ENCODE peak calls at places on chromosomes 11 and 22, in eight cellular contexts. One of them, this sample, is unnamed.

GRCh38 chr22:44304354-44304753 is 8.4 kb downstream of the SHISAL1 start:
- DNase-seq in HepG2: no peak
- DNase-seq in stomach: no peak
- DNase-seq in A549: no peak
- DNase-seq in H1: no peak
- DNase-seq in tibial nerve: no peak
- DNase-seq in SK-N-SH: no peak
- DNase-seq in upper lobe of left lung: no peak
- DNase-seq in this sample: no peak

GRCh38 chr11:12019337-12019736 is 10.9 kb upstream of the DKK3 start:
- DNase-seq in tibial nerve: no peak
- DNase-seq in stomach: peak; percentile 46
- DNase-seq in H1: no peak
- DNase-seq in A549: no peak
- DNase-seq in upper lobe of left lung: no peak
- DNase-seq in SK-N-SH: no peak
- DNase-seq in HepG2: peak; percentile 62
- DNase-seq in this sample: peak; percentile 26

GRCh38 chr11:13209379-13209778 is 68.2 kb upstream of the BMAL1 start:
- DNase-seq in stomach: no peak
- DNase-seq in tibial nerve: no peak
- DNase-seq in HepG2: no peak
- DNase-seq in A549: no peak
- DNase-seq in upper lobe of left lung: no peak
- DNase-seq in SK-N-SH: no peak
- DNase-seq in H1: no peak
- DNase-seq in this sample: no peak

GRCh38 chr11:126861796-126862195 is 138.8 kb downstream of the KIRREL3 start:
- DNase-seq in upper lobe of left lung: no peak
- DNase-seq in stomach: no peak
- DNase-seq in tibial nerve: no peak
- DNase-seq in A549: no peak
- DNase-seq in HepG2: no peak
- DNase-seq in SK-N-SH: no peak
- DNase-seq in H1: no peak
- DNase-seq in this sample: no peak

GRCh38 chr11:2699185-2699530 is 636 bp downstream of the KCNQ1OT1 start:
- DNase-seq in H1: no peak
- DNase-seq in SK-N-SH: peak; percentile 57
- DNase-seq in HepG2: no peak
- DNase-seq in tibial nerve: peak; percentile 15
- DNase-seq in stomach: no peak
- DNase-seq in A549: peak; percentile 12
- DNase-seq in upper lobe of left lung: peak; percentile 86
- DNase-seq in this sample: peak; percentile 30

GRCh38 chr11:123302751-123303195 is 107.7 kb upstream of the CLMP start:
- DNase-seq in SK-N-SH: no peak
- DNase-seq in HepG2: no peak
- DNase-seq in H1: no peak
- DNase-seq in A549: peak; percentile 14
- DNase-seq in stomach: no peak
- DNase-seq in upper lobe of left lung: no peak
- DNase-seq in tibial nerve: no peak
- DNase-seq in this sample: no peak

GRCh38 chr11:118046051-118046963 is 30.6 kb upstream of the TMPRSS4 start:
- DNase-seq in A549: no peak
- DNase-seq in HepG2: no peak
- DNase-seq in tibial nerve: no peak
- DNase-seq in H1: no peak
- DNase-seq in stomach: no peak
- DNase-seq in upper lobe of left lung: no peak
- DNase-seq in SK-N-SH: no peak
- DNase-seq in this sample: no peak

GRCh38 chr11:72716788-72717435 is 35.3 kb downstream of the ARAP1 start:
- DNase-seq in tibial nerve: no peak
- DNase-seq in upper lobe of left lung: no peak
- DNase-seq in stomach: no peak
- DNase-seq in A549: no peak
- DNase-seq in HepG2: no peak
- DNase-seq in SK-N-SH: no peak
- DNase-seq in H1: no peak
- DNase-seq in this sample: no peak

GRCh38 chr22:37175414-37176144 is 12.5 kb downstream of the C1QTNF6 start:
- DNase-seq in HepG2: no peak
- DNase-seq in tibial nerve: no peak
- DNase-seq in A549: no peak
- DNase-seq in SK-N-SH: peak; percentile 8
- DNase-seq in upper lobe of left lung: no peak
- DNase-seq in H1: no peak
- DNase-seq in stomach: no peak
- DNase-seq in this sample: no peak

GRCh38 chr22:37177221-37177620 is 10.8 kb downstream of the C1QTNF6 start:
- DNase-seq in SK-N-SH: no peak
- DNase-seq in HepG2: no peak
- DNase-seq in A549: no peak
- DNase-seq in tibial nerve: no peak
- DNase-seq in stomach: no peak
- DNase-seq in H1: no peak
- DNase-seq in upper lobe of left lung: no peak
- DNase-seq in this sample: no peak

GRCh38 chr22:37177755-37178154 is 10.3 kb downstream of the C1QTNF6 start:
- DNase-seq in HepG2: no peak
- DNase-seq in A549: no peak
- DNase-seq in tibial nerve: no peak
- DNase-seq in SK-N-SH: no peak
- DNase-seq in stomach: no peak
- DNase-seq in upper lobe of left lung: no peak
- DNase-seq in H1: no peak
- DNase-seq in this sample: no peak

GRCh38 chr22:37174964-37175363 is 13.1 kb downstream of the C1QTNF6 start:
- DNase-seq in A549: no peak
- DNase-seq in tibial nerve: no peak
- DNase-seq in stomach: no peak
- DNase-seq in H1: no peak
- DNase-seq in HepG2: no peak
- DNase-seq in SK-N-SH: peak; percentile 27
- DNase-seq in upper lobe of left lung: no peak
- DNase-seq in this sample: no peak

DNA sequence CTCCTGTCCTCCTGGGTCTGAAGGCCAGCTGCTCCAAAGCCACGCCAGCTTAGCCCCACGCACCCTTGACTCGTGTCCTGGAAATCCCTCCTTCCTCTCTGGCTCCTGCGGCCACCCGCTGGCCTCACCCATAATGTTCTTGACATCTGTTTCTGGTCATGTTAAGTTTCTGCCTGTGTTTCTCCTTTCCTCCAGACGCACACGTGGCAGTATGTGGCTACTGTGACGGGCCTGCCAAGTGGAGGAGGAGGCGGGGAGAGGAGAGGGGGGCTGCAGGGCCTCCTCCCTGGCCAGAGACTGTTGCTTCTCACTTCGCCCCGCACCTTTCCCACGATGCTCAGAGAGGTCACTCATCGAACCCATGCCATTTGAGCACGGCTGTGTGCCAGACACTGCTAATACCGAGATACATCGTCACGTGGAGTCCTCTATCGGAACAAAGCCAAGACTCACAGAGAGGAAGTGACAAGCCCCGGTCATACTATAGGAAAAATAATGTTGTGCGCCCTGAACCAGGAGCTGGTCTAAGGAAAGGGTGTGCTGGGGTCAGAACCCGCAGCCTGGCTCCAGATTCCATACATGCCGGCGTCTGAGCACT is 11.5 kb downstream of the C1QTNF6 start:
- DNase-seq in stomach: peak; percentile 62
- DNase-seq in HepG2: no peak
- DNase-seq in tibial nerve: peak; percentile 49
- DNase-seq in SK-N-SH: peak; percentile 79
- DNase-seq in H1: no peak
- DNase-seq in upper lobe of left lung: no peak
- DNase-seq in A549: no peak
- DNase-seq in this sample: peak; percentile 70
- TF ChIP-seq CTCF in stomach: no peak
- TF ChIP-seq CTCF in HepG2: no peak
- TF ChIP-seq CTCF in tibial nerve: no peak
- TF ChIP-seq CTCF in SK-N-SH: no peak
- TF ChIP-seq CTCF in H1: no peak
- TF ChIP-seq CTCF in upper lobe of left lung: no peak
- TF ChIP-seq CTCF in A549: no peak
- TF ChIP-seq CTCF in this sample: no peak

GRCh38 chr11:133065847-133066485 is 466.3 kb downstream of the OPCML start:
- DNase-seq in H1: no peak
- DNase-seq in upper lobe of left lung: peak; percentile 58
- DNase-seq in HepG2: no peak
- DNase-seq in tibial nerve: no peak
- DNase-seq in stomach: no peak
- DNase-seq in A549: no peak
- DNase-seq in SK-N-SH: no peak
- DNase-seq in this sample: no peak

GRCh38 chr11:133070790-133071189 is 461.5 kb downstream of the OPCML start:
- DNase-seq in HepG2: no peak
- DNase-seq in upper lobe of left lung: no peak
- DNase-seq in H1: no peak
- DNase-seq in tibial nerve: no peak
- DNase-seq in stomach: no peak
- DNase-seq in SK-N-SH: no peak
- DNase-seq in A549: no peak
- DNase-seq in this sample: no peak

GRCh38 chr11:133064152-133064877 is 468.0 kb downstream of the OPCML start:
- DNase-seq in upper lobe of left lung: peak; percentile 90
- DNase-seq in HepG2: peak; percentile 16
- DNase-seq in SK-N-SH: peak; percentile 91
- DNase-seq in A549: no peak
- DNase-seq in tibial nerve: peak; percentile 20
- DNase-seq in H1: peak; percentile 88
- DNase-seq in stomach: peak; percentile 66
- DNase-seq in this sample: peak; percentile 24

GRCh38 chr11:133070053-133070713 is 462.1 kb downstream of the OPCML start:
- DNase-seq in tibial nerve: no peak
- DNase-seq in SK-N-SH: no peak
- DNase-seq in upper lobe of left lung: no peak
- DNase-seq in A549: no peak
- DNase-seq in H1: no peak
- DNase-seq in HepG2: no peak
- DNase-seq in stomach: no peak
- DNase-seq in this sample: no peak

GRCh38 chr11:133064961-133065360 is 467.3 kb downstream of the OPCML start:
- DNase-seq in H1: no peak
- DNase-seq in tibial nerve: no peak
- DNase-seq in A549: no peak
- DNase-seq in stomach: no peak
- DNase-seq in SK-N-SH: no peak
- DNase-seq in upper lobe of left lung: no peak
- DNase-seq in HepG2: no peak
- DNase-seq in this sample: no peak
- TF ChIP-seq EP300 in H1: no peak
- TF ChIP-seq EP300 in tibial nerve: no peak
- TF ChIP-seq EP300 in A549: no peak
- TF ChIP-seq EP300 in stomach: no peak
- TF ChIP-seq EP300 in SK-N-SH: no peak
- TF ChIP-seq EP300 in upper lobe of left lung: no peak
- TF ChIP-seq EP300 in HepG2: no peak
- TF ChIP-seq EP300 in this sample: no peak

GRCh38 chr22:24324137-24324536 is 53.5 kb downstream of the SPECC1L start:
- DNase-seq in HepG2: no peak
- DNase-seq in A549: no peak
- DNase-seq in tibial nerve: no peak
- DNase-seq in SK-N-SH: no peak
- DNase-seq in H1: no peak
- DNase-seq in stomach: no peak
- DNase-seq in upper lobe of left lung: no peak
- DNase-seq in this sample: no peak

GRCh38 chr22:24323695-24324094 is 53.1 kb downstream of the SPECC1L start:
- DNase-seq in upper lobe of left lung: no peak
- DNase-seq in SK-N-SH: no peak
- DNase-seq in stomach: no peak
- DNase-seq in tibial nerve: no peak
- DNase-seq in HepG2: no peak
- DNase-seq in H1: no peak
- DNase-seq in A549: no peak
- DNase-seq in this sample: no peak

GRCh38 chr22:24322522-24322921 is 51.9 kb downstream of the SPECC1L start:
- DNase-seq in upper lobe of left lung: no peak
- DNase-seq in A549: no peak
- DNase-seq in stomach: no peak
- DNase-seq in tibial nerve: no peak
- DNase-seq in HepG2: no peak
- DNase-seq in SK-N-SH: peak; percentile 80
- DNase-seq in H1: no peak
- DNase-seq in this sample: no peak

GRCh38 chr22:24323233-24323632 is 52.6 kb downstream of the SPECC1L start:
- DNase-seq in stomach: no peak
- DNase-seq in SK-N-SH: peak; percentile 67
- DNase-seq in HepG2: no peak
- DNase-seq in tibial nerve: no peak
- DNase-seq in H1: no peak
- DNase-seq in A549: no peak
- DNase-seq in upper lobe of left lung: no peak
- DNase-seq in this sample: no peak

GRCh38 chr22:24321999-24322398 is 51.4 kb downstream of the SPECC1L start:
- DNase-seq in upper lobe of left lung: no peak
- DNase-seq in stomach: no peak
- DNase-seq in SK-N-SH: peak; percentile 71
- DNase-seq in tibial nerve: no peak
- DNase-seq in A549: no peak
- DNase-seq in HepG2: no peak
- DNase-seq in H1: no peak
- DNase-seq in this sample: no peak
- TF ChIP-seq CTCF in upper lobe of left lung: no peak
- TF ChIP-seq CTCF in stomach: no peak
- TF ChIP-seq CTCF in SK-N-SH: no peak
- TF ChIP-seq CTCF in tibial nerve: no peak
- TF ChIP-seq CTCF in A549: no peak
- TF ChIP-seq CTCF in HepG2: no peak
- TF ChIP-seq CTCF in H1: no peak
- TF ChIP-seq CTCF in this sample: no peak

DNA sequence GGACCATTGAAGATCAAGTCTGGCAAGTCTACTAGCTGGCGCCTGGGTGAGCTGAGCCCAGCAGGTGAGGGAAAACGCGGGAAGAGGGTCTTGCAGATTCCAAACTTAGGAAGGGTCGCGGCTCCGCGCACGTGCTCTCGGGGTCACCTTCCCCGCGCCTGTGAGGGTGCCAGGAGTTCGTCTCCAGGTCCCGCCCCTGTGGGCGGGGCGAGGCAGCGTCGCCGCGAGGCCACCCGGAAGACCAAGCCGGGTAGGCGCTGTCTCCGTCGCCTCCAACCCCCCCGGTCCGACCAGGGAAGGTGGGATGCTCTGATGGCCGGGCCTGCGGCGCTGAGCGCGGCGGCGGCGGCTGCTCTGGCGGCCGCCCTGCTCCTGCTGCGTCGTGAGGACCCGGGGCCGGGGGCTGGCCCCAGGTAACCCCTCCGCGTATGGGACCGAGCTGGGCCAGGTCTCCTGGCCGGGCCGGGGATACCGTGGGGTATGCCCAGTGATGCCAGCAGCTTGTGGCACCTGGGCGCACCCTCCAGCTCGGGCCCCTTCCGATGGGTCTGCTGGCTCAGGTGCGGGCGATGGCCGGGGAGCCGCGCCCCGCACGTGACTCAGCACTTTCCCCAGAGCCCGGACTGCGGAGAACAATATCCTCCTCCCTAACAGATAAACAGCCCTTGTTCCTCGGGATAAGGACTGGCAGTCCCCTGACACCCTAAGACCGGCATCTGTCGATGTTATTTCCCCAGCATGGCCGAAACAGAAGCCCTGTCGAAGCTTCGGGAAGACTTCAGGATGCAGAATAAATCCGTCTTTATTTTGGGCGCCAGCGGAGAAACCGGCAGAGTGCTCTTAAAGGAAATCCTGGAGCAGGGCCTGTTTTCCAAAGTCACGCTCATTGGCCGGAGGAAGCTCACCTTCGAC is at the start of gene HTATIP2:
- DNase-seq in tibial nerve: no peak
- DNase-seq in SK-N-SH: no peak
- DNase-seq in HepG2: no peak
- DNase-seq in A549: peak; percentile 68
- DNase-seq in H1: peak; percentile 70
- DNase-seq in stomach: peak; percentile 73
- DNase-seq in upper lobe of left lung: peak; percentile 95
- DNase-seq in this sample: peak; percentile 69
- TF ChIP-seq EP300 in tibial nerve: no peak
- TF ChIP-seq EP300 in SK-N-SH: no peak
- TF ChIP-seq EP300 in HepG2: no peak
- TF ChIP-seq EP300 in A549: no peak
- TF ChIP-seq EP300 in H1: no peak
- TF ChIP-seq EP300 in stomach: peak; percentile 43
- TF ChIP-seq EP300 in upper lobe of left lung: no peak
- TF ChIP-seq EP300 in this sample: no peak

This sample was measured in ovary.